ENCODE peak calls at places on chromosomes 11 and 22, in seven cellular contexts. O is astrocyte of the hippocampus; L is sciatic nerve; A is MV-4-11; Z is left cardiac atrium; M is LoVo; V is activated T-cell treated with anti-CD3 and anti-CD28 coated beads, Interleukin-2, amount 50 U/mL, for 24 hours. Q is an unnamed sample.

GRCh38 chr11:6632116-6633073 is 13.2 kb upstream of the TPP1 start:
- DNase-seq in O (no peak), L (no peak), A (no peak), Z (no peak), M (no peak), V (no peak), Q (no peak)

GRCh38 chr11:47152953-47153950 is 23.4 kb downstream of the ARFGAP2 start:
- DNase-seq in O (peak; percentile 89), L (peak; percentile 88), A (peak; percentile 62), Z (peak; percentile 78), M (peak; percentile 75), V (peak; percentile 75), Q (peak; percentile 90)

GRCh38 chr11:44387415-44387814 is 77.5 kb upstream of the ALX4 start:
- DNase-seq in O (no peak), L (no peak), A (no peak), Z (no peak), M (no peak), V (no peak), Q (no peak)

GRCh38 chr22:35973388-35973787 is 55.2 kb downstream of the RBFOX2 start:
- DNase-seq in O (no peak), L (no peak), A (no peak), Z (no peak), M (no peak), V (no peak), Q (no peak)

GRCh38 chr11:104033134-104033533 is 3.3 kb upstream of the DDI1 start:
- DNase-seq in O (peak; percentile 79), L (no peak), A (no peak), Z (peak; percentile 25), M (no peak), V (no peak), Q (no peak)

GRCh38 chr22:46966495-46966845 is 204.0 kb downstream of the TBC1D22A start:
- DNase-seq in O (no peak), L (no peak), A (no peak), Z (no peak), M (no peak), V (no peak), Q (no peak)

GRCh38 chr11:119254239-119254638 is 48.1 kb downstream of the CBL start:
- DNase-seq in O (no peak), L (no peak), A (no peak), Z (no peak), M (no peak), V (peak; percentile 41), Q (no peak)

GRCh38 chr22:48631288-48631687 is 1196.4 kb downstream of the BRD1 start:
- DNase-seq in O (no peak), L (no peak), A (no peak), Z (no peak), M (no peak), V (no peak), Q (no peak)

GRCh38 chr11:60899021-60899936 is 7.1 kb downstream of the PRPF19 start:
- DNase-seq in O (peak; percentile 87), L (no peak), A (peak; percentile 43), Z (no peak), M (peak; percentile 48), V (no peak), Q (peak; percentile 73)

GRCh38 chr11:109073032-109073822 is 348.8 kb upstream of the C11orf87 start:
- DNase-seq in O (no peak), L (no peak), A (no peak), Z (no peak), M (no peak), V (no peak), Q (no peak)

GRCh38 chr11:19929655-19930054 is 217.0 kb downstream of the NAV2 start:
- DNase-seq in O (no peak), L (no peak), A (no peak), Z (no peak), M (no peak), V (no peak), Q (no peak)

Q was measured in iPS-NIHi11.